ENCODE peak calls at places on chromosomes 13 and 19, in five cellular contexts. G is HCT116; W is GM23338; Q is CD8-positive, alpha-beta memory T cell; D is left lung. B is an unnamed sample.

GRCh38 chr13:112907286-112907685 is 61.7 kb upstream of the MCF2L start:
- DNase-seq in G (no peak), W (no peak), Q (no peak), D (no peak), B (no peak)

GRCh38 chr19:37227996-37228395 is 10.0 kb downstream of the ZNF383 start:
- DNase-seq in G (no peak), W (peak; percentile 84), Q (peak; percentile 62), D (no peak), B (no peak)

GRCh38 chr13:113468029-113468428 is 14.7 kb upstream of the ADPRHL1 start:
- DNase-seq in G (no peak), W (no peak), Q (no peak), D (no peak), B (no peak)

GRCh38 chr19:28705008-28705407 is 507.9 kb downstream of the UQCRFS1 start:
- DNase-seq in G (no peak), W (peak; percentile 52), Q (no peak), D (no peak), B (no peak)

GRCh38 chr19:16069813-16070365 is 6.4 kb upstream of the TPM4 start:
- DNase-seq in G (no peak), W (no peak), Q (peak; percentile 46), D (peak; percentile 54), B (no peak)

GRCh38 chr19:3639479-3639878 is 12.9 kb upstream of the CACTIN start:
- DNase-seq in G (no peak), W (no peak), Q (no peak), D (no peak), B (no peak)

GRCh38 chr19:18646535-18647370 is 9.9 kb downstream of the KLHL26 start:
- DNase-seq in G (no peak), W (no peak), Q (no peak), D (no peak), B (peak; percentile 67)

GRCh38 chr13:95367309-95367843 is 66.1 kb upstream of the ABCC4 start:
- DNase-seq in G (no peak), W (no peak), Q (no peak), D (no peak), B (no peak)

GRCh38 chr19:18165794-18166544 is 7.6 kb upstream of the IFI30 start:
- DNase-seq in G (no peak), W (no peak), Q (no peak), D (no peak), B (no peak)

GRCh38 chr13:89163081-89163480 is 1491.9 kb downstream of the SLITRK5 start:
- DNase-seq in G (no peak), W (no peak), Q (no peak), D (no peak), B (no peak)

GRCh38 chr19:35206855-35207254 is 21.7 kb downstream of the FAM187B start:
- DNase-seq in G (no peak), W (no peak), Q (no peak), D (no peak), B (no peak)

GRCh38 chr13:109577191-109577700 is 209.1 kb downstream of the IRS2 start:
- DNase-seq in G (no peak), W (no peak), Q (no peak), D (no peak), B (no peak)

GRCh38 chr19:56191711-56192110 is 5.9 kb downstream of the ZSCAN5B start:
- DNase-seq in G (no peak), W (no peak), Q (no peak), D (no peak), B (no peak)

GRCh38 chr19:21688464-21688863 is 78.9 kb downstream of the ZNF100 start:
- DNase-seq in G (no peak), W (no peak), Q (no peak), D (no peak), B (no peak)

GRCh38 chr19:49243726-49244125 is 81.3 kb downstream of the SLC6A16 start:
- DNase-seq in G (no peak), W (no peak), Q (no peak), D (no peak), B (no peak)

GRCh38 chr19:54364775-54365257 is at the start of gene LAIR1:
- DNase-seq in G (no peak), W (no peak), Q (peak; percentile 64), D (peak; percentile 86), B (peak; percentile 41)

GRCh38 chr19:44904426-44904994 is 1.1 kb upstream of the APOE start:
- DNase-seq in G (no peak), W (peak; percentile 79), Q (no peak), D (no peak), B (no peak)

GRCh38 chr13:99895999-99896695 is 75.4 kb downstream of the ZIC5 start:
- DNase-seq in G (no peak), W (peak; percentile 82), Q (no peak), D (no peak), B (no peak)

GRCh38 chr13:101303512-101303911 is 112.8 kb downstream of the NALCN start:
- DNase-seq in G (no peak), W (no peak), Q (no peak), D (no peak), B (no peak)

GRCh38 chr13:24306632-24307031 is 2.7 kb upstream of the C1QTNF9 start:
- DNase-seq in G (no peak), W (no peak), Q (no peak), D (no peak), B (no peak)

GRCh38 chr19:32532233-32532632 is 48.8 kb upstream of the PDCD5 start:
- DNase-seq in G (no peak), W (no peak), Q (no peak), D (no peak), B (no peak)

GRCh38 chr19:11363881-11364280 is 8.6 kb downstream of the PLPPR2 start:
- DNase-seq in G (no peak), W (no peak), Q (no peak), D (no peak), B (no peak)

DNA sequence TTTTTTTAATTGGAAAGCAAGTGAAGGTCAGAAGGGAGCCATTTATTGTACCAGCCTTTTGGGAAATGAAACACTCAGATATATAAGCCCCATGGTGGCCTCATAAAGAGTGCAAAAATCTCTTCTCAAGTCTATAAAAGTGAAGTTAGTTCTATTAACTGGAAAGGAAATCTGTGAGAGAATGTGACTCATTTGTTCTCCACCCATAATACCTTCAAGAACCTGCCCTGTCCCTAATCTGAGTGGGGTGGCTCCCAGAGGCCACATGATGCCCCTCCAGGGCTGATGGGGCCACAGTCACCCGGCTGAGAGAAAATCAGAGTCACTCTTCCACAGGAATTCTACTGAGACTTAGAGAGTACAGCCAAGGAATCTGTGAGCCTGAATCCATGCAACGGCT is 65.8 kb upstream of the SERP2 start:
- DNase-seq in G (peak; percentile 15), W (no peak), Q (no peak), D (no peak), B (no peak)
- H3K4me1 ChIP-seq in G (peaks cover 100% of the 10 kb centered on the region), W (peaks cover 34% of the 10 kb centered on the region), Q (peaks cover 13% of the 10 kb centered on the region), D (peaks cover 29% of the 10 kb centered on the region), B (peaks cover 62% of the 10 kb centered on the region)

GRCh38 chr13:50123862-50124535 is 108.8 kb downstream of the KCNRG start:
- DNase-seq in G (peak; percentile 84), W (peak; percentile 89), Q (peak; percentile 85), D (peak; percentile 94), B (peak; percentile 95)

GRCh38 chr13:50123515-50123861 is 108.2 kb downstream of the KCNRG start:
- DNase-seq in G (no peak), W (no peak), Q (no peak), D (no peak), B (no peak)

GRCh38 chr13:50124536-50125305 is 109.5 kb downstream of the KCNRG start:
- DNase-seq in G (no peak), W (peak; percentile 73), Q (peak; percentile 99), D (peak; percentile 98), B (peak; percentile 99)

GRCh38 chr13:50122465-50122864 is 107.2 kb downstream of the KCNRG start:
- DNase-seq in G (no peak), W (peak; percentile 38), Q (no peak), D (no peak), B (no peak)

DNA sequence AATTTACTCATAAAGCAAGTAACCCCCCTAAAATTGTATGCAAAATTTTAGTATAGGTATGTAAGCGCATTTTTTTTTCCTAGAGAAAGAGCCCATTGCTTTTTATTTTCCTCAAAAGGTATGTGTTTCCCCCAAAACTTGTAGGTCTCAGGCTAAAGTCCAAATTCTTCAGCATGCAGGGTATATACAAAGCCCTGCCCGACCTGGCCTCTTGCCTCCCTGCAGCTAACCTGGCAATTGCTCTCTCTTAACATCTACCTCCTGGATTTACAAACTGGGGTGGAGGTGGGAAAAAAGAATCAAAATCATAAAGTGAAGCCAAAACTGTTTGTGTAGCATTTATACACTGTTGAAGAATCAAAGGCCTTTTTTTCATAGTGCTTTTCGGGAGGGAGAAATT is 107.8 kb downstream of the KCNRG start:
- DNase-seq in G (no peak), W (no peak), Q (no peak), D (no peak), B (no peak)
- H3K4me1 ChIP-seq in G (peaks cover 34% of the 10 kb centered on the region), W (peaks cover 41% of the 10 kb centered on the region), Q (peaks cover 36% of the 10 kb centered on the region), D (peaks cover 69% of the 10 kb centered on the region), B (peaks cover 35% of the 10 kb centered on the region)

GRCh38 chr19:39332293-39332692 is 3.5 kb downstream of the GMFG start:
- DNase-seq in G (no peak), W (no peak), Q (no peak), D (no peak), B (no peak)

GRCh38 chr19:39333507-39333906 is 2.3 kb downstream of the GMFG start:
- DNase-seq in G (no peak), W (no peak), Q (no peak), D (no peak), B (no peak)

GRCh38 chr19:39327990-39328705 is 7.5 kb upstream of the LRFN1 start:
- DNase-seq in G (no peak), W (peak; percentile 94), Q (peak; percentile 87), D (peak; percentile 96), B (peak; percentile 84)

GRCh38 chr19:39327318-39327717 is 6.7 kb upstream of the LRFN1 start:
- DNase-seq in G (no peak), W (peak; percentile 56), Q (no peak), D (no peak), B (no peak)

GRCh38 chr19:39329948-39330347 is 5.9 kb downstream of the GMFG start:
- DNase-seq in G (no peak), W (no peak), Q (no peak), D (no peak), B (no peak)
- H3K4me1 ChIP-seq in G (peaks cover 11% of the 10 kb centered on the region), W (peaks cover 11% of the 10 kb centered on the region), Q (peaks cover 65% of the 10 kb centered on the region), D (peaks cover 77% of the 10 kb centered on the region), B (no peaks in the 10 kb centered on the region)

DNA sequence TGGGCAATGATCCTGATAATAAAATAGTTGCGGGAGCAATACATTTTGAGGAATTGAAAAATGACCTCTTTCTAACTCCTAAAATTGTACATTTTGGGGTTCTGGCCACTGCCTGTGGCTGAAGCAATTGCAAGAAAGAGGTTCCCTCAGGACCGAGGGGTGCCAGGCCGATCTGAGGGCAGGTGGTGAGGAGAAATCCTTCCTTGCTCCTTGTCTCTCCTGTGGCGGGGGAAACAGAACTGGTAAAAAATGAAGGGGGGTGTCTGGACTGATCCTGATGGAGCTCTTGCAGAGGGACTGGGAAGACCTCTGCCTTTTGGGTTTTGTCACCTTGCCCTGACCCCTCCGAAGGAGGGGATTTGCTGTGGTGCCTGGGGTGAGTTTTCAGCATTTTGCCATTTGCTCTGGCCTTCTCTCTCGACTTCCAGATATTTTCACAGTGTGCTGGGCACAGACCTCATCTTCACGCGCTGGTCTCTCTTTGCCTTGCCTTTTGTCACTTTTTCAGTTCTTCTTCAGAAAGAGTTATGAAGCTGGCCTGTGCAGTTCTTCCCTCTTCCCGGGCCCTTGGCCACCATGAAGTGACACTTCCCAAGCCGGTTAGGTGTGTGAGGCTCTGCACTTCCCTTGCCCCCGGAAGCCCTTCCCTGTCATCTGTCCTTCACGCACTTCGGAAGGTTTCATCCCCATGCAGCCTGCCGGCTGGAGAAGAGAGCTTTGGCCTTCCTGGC is 22.2 kb downstream of the NFIX start:
- DNase-seq in G (no peak), W (peak; percentile 66), Q (no peak), D (peak; percentile 41), B (no peak)
- H3K4me1 ChIP-seq in G (peaks cover 19% of the 10 kb centered on the region), W (peaks cover 96% of the 10 kb centered on the region), Q (peaks cover 22% of the 10 kb centered on the region), D (peaks cover 99% of the 10 kb centered on the region), B (peaks cover 100% of the 10 kb centered on the region)

B was measured in tibial artery.